ENCODE peak calls at places on chromosomes 4 and X, in five cellular contexts. D, X, C, G and Q are unnamed samples.

GRCh38 chr4:41746440-41747229 is 1.9 kb downstream of the PHOX2B start:
- DNase-seq in X (no peak), D (no peak), G (no peak), C (no peak), Q (no peak)

GRCh38 chr4:89140168-89140759 is 28.9 kb downstream of the TIGD2 start:
- DNase-seq in X (peak; percentile 37), D (no peak), C (no peak), G (no peak), Q (no peak)

GRCh38 chr4:72076562-72076961 is 44.8 kb downstream of the NPFFR2 start:
- DNase-seq in X (peak; percentile 4), C (no peak), D (no peak), G (no peak), Q (no peak)

GRCh38 chrX:138711399-138712347 is at the start of gene FGF13:
- DNase-seq in G (peak; percentile 68), X (no peak), C (no peak), D (peak; percentile 50), Q (peak; percentile 46)

GRCh38 chr4:73874386-73874785 is 5.2 kb downstream of the CXCL1 start:
- DNase-seq in X (no peak), C (no peak), D (no peak), G (no peak), Q (no peak)

GRCh38 chr4:17636341-17636695 is 21.9 kb downstream of the MED28 start:
- DNase-seq in D (no peak), C (no peak), X (no peak), G (no peak), Q (no peak)

GRCh38 chr4:122548886-122549630 is 71.8 kb downstream of the IL21 start:
- DNase-seq in G (no peak), D (no peak), X (no peak), C (no peak), Q (no peak)

GRCh38 chrX:110119480-110119879 is 116.6 kb downstream of the TMEM164 start:
- DNase-seq in D (no peak), G (no peak), X (no peak), C (no peak), Q (no peak)

GRCh38 chr4:118755438-118756226 is 70.4 kb downstream of the METTL14 start:
- DNase-seq in G (no peak), X (no peak), C (no peak), D (no peak), Q (no peak)

GRCh38 chr4:105472871-105473339 is 957 bp downstream of the PPA2 start:
- DNase-seq in X (peak; percentile 47), C (peak; percentile 2), D (no peak), G (peak; percentile 31), Q (no peak)

GRCh38 chrX:37302569-37302968 is 46.6 kb upstream of the PRRG1 start:
- DNase-seq in X (peak; percentile 66), C (no peak), G (no peak), D (no peak), Q (peak; percentile 26)

GRCh38 chrX:119041175-119041574 is 31.6 kb upstream of the CT47C1 start:
- DNase-seq in G (no peak), X (peak; percentile 89), C (peak; percentile 33), D (no peak), Q (no peak)

GRCh38 chrX:73126240-73126639 is 46.9 kb upstream of the PABPC1L2A start:
- DNase-seq in D (no peak), X (no peak), C (no peak), G (no peak), Q (no peak)

GRCh38 chr4:5460106-5460801 is 248.1 kb downstream of the EVC2 start:
- DNase-seq in G (peak; percentile 23), X (peak; percentile 54), D (peak; percentile 49), C (no peak), Q (peak; percentile 62)

GRCh38 chr4:13430834-13431568 is 53.1 kb downstream of the RAB28 start:
- DNase-seq in X (no peak), G (no peak), C (no peak), D (no peak), Q (no peak)

GRCh38 chr4:128844931-128845330 is 35.4 kb downstream of the JADE1 start:
- DNase-seq in D (no peak), C (no peak), X (peak; percentile 84), G (no peak), Q (no peak)

GRCh38 chr4:72325215-72325614 is 243.8 kb downstream of the ADAMTS3 start:
- DNase-seq in C (no peak), G (no peak), X (no peak), D (no peak), Q (no peak)

GRCh38 chr4:54986095-54986846 is 139.1 kb downstream of the KDR start:
- DNase-seq in G (no peak), C (no peak), D (no peak), X (no peak), Q (no peak)

GRCh38 chr4:55038176-55038890 is 87.1 kb downstream of the KDR start:
- DNase-seq in D (no peak), X (peak; percentile 77), G (no peak), C (no peak), Q (no peak)

GRCh38 chr4:112075129-112075753 is 70.0 kb upstream of the FAM241A start:
- DNase-seq in D (peak; percentile 18), C (peak; percentile 48), X (peak; percentile 80), G (peak; percentile 59), Q (peak; percentile 43)

GRCh38 chrX:41043950-41044349 is 41.3 kb upstream of the USP9X start:
- DNase-seq in D (no peak), X (peak; percentile 54), C (no peak), G (no peak), Q (no peak)

GRCh38 chrX:54043696-54044125 is 562 bp downstream of the PHF8 start:
- DNase-seq in D (no peak), G (peak; percentile 41), X (no peak), C (no peak), Q (peak; percentile 13)

GRCh38 chrX:2242980-2243379 is 257.8 kb downstream of the DHRSX start:
- DNase-seq in G (no peak), D (no peak), X (no peak), C (no peak), Q (no peak)

GRCh38 chr4:188417181-188417580 is 277.9 kb downstream of the TRIML1 start:
- DNase-seq in C (no peak), X (no peak), D (no peak), G (no peak), Q (no peak)

GRCh38 chrX:38192007-38192625 is 28.6 kb downstream of the SRPX start:
- DNase-seq in D (no peak), G (no peak), C (no peak), X (peak; percentile 48), Q (peak; percentile 10)

GRCh38 chrX:37918168-37918567 is 70.8 kb upstream of the DYNLT3 start:
- DNase-seq in X (no peak), C (no peak), D (no peak), G (no peak), Q (no peak)

GRCh38 chr4:8506373-8507250 is 66.0 kb downstream of the TRMT44 start:
- DNase-seq in C (no peak), G (no peak), D (no peak), X (peak; percentile 90), Q (no peak)

GRCh38 chrX:120664081-120664480 is 34.2 kb upstream of the C1GALT1C1 start:
- DNase-seq in G (peak; percentile 31), D (no peak), C (no peak), X (peak; percentile 46), Q (no peak)

GRCh38 chrX:96425204-96425603 is 259.4 kb upstream of the DIAPH2 start:
- DNase-seq in G (no peak), C (no peak), D (no peak), X (no peak), Q (no peak)

GRCh38 chrX:86133761-86134160 is 14.5 kb upstream of the DACH2 start:
- DNase-seq in C (no peak), D (no peak), G (peak; percentile 30), X (peak; percentile 46), Q (no peak)
- TF ChIP-seq CTCF in C (peak; percentile 39), D (peak; percentile 80), G (peak; percentile 48), X (peak; percentile 52), Q (peak; percentile 30)

GRCh38 chr4:84565951-84566350 is 17.0 kb upstream of the CDS1 start:
- DNase-seq in D (no peak), G (no peak), C (no peak), X (no peak), Q (no peak)
- TF ChIP-seq CTCF in D (no peak), G (no peak), C (no peak), X (no peak), Q (no peak)

GRCh38 chr4:38426532-38426931 is 237.5 kb upstream of the KLF3 start:
- DNase-seq in X (no peak), G (no peak), D (no peak), C (no peak), Q (no peak)

DNA sequence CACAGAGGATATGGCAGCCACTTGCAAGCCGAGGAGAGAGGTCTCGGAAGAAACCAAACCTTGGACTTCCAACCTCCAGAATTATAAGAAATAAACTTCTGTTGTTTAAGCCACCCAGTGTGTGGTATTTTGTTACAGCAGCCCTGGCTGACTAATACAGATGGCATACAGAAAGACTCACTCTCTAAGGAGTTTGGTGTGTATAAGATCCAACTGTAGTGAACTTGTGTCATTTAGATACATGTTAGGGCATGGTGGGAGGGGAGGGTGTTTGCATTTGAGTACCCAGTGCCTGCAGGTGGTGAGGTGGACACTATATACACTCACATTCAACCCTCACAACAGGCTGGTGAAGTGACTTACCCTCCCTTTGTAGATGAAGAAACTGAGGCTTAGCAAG is 233.2 kb upstream of the KLF3 start:
- DNase-seq in D (no peak), C (no peak), G (no peak), X (no peak), Q (no peak)
- TF ChIP-seq CTCF in D (no peak), C (no peak), G (no peak), X (no peak), Q (no peak)

DNA sequence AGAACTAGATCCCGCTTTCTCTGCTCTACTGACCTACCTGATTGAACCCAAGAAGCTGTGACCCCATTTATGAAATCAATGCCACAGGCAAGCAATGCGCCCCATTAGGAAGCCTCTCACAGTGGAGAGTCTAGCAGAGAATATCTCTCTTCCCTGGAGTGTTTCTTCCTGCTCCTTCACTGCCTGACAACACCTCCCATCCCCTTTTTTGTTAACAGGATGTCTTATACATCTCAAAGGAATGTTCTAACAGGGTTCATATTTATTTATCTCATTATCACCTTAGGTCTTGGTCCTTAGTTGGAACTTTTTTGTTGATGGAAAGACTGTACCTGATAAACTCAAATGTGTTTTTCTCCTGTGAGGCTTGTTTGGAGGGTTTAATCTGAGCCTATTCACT is 35.5 kb downstream of the SLIT2 start:
- DNase-seq in X (no peak), C (no peak), G (no peak), D (no peak), Q (no peak)
- TF ChIP-seq CTCF in X (no peak), C (no peak), G (no peak), D (no peak), Q (no peak)

GRCh38 chrX:80792205-80792604 is 17.5 kb downstream of the BRWD3 start:
- DNase-seq in X (peak; percentile 45), G (no peak), D (no peak), C (no peak), Q (no peak)
- TF ChIP-seq CTCF in X (no peak), G (no peak), D (no peak), C (no peak), Q (no peak)